ENCODE peak calls at places on chromosomes 6 and 20, in six cellular contexts. One of them, this sample, is unnamed.

GRCh38 chr6:103797738-103798137 is 1062.0 kb downstream of the HACE1 start:
- DNase-seq in K562: no peak
- DNase-seq in A549: no peak
- DNase-seq in WTC11: no peak
- DNase-seq in endothelial cell of umbilical vein: peak
- DNase-seq in HepG2: no peak
- DNase-seq in this sample: no peak

GRCh38 chr6:87832025-87832825 is 130.2 kb upstream of the AKIRIN2 start:
- DNase-seq in K562: no peak
- DNase-seq in A549: no peak
- DNase-seq in WTC11: no peak
- DNase-seq in endothelial cell of umbilical vein: peak
- DNase-seq in HepG2: no peak
- DNase-seq in this sample: no peak

GRCh38 chr20:38141889-38142494 is 23.1 kb downstream of the TGM2 start:
- DNase-seq in K562: no peak
- DNase-seq in A549: no peak
- DNase-seq in WTC11: no peak
- DNase-seq in endothelial cell of umbilical vein: no peak
- DNase-seq in HepG2: no peak
- DNase-seq in this sample: no peak

GRCh38 chr20:32539063-32539816 is 45.9 kb downstream of the NOL4L start:
- DNase-seq in K562: no peak
- DNase-seq in A549: no peak
- DNase-seq in WTC11: no peak
- DNase-seq in endothelial cell of umbilical vein: no peak
- DNase-seq in HepG2: no peak
- DNase-seq in this sample: no peak

GRCh38 chr6:138105880-138106664 is 1.1 kb downstream of the PERP start:
- DNase-seq in K562: no peak
- DNase-seq in A549: no peak
- DNase-seq in WTC11: peak
- DNase-seq in endothelial cell of umbilical vein: peak
- DNase-seq in HepG2: peak
- DNase-seq in this sample: no peak

GRCh38 chr6:41228616-41229015 is 467 bp downstream of the TREML4 start:
- DNase-seq in K562: no peak
- DNase-seq in A549: no peak
- DNase-seq in WTC11: peak
- DNase-seq in endothelial cell of umbilical vein: no peak
- DNase-seq in HepG2: no peak
- DNase-seq in this sample: no peak

GRCh38 chr6:125957845-125958244 is 1.3 kb downstream of the HINT3 start:
- DNase-seq in K562: peak
- DNase-seq in A549: no peak
- DNase-seq in WTC11: no peak
- DNase-seq in endothelial cell of umbilical vein: peak
- DNase-seq in HepG2: peak
- DNase-seq in this sample: no peak

GRCh38 chr20:5745416-5745968 is 4.7 kb upstream of the SHLD1 start:
- DNase-seq in K562: no peak
- DNase-seq in A549: no peak
- DNase-seq in WTC11: no peak
- DNase-seq in endothelial cell of umbilical vein: no peak
- DNase-seq in HepG2: no peak
- DNase-seq in this sample: no peak

GRCh38 chr6:106609699-106610098 is 19.6 kb downstream of the RTN4IP1 start:
- DNase-seq in K562: no peak
- DNase-seq in A549: no peak
- DNase-seq in WTC11: peak
- DNase-seq in endothelial cell of umbilical vein: no peak
- DNase-seq in HepG2: peak
- DNase-seq in this sample: no peak

GRCh38 chr6:142850653-142851434 is 94.1 kb downstream of the HIVEP2 start:
- DNase-seq in K562: no peak
- DNase-seq in A549: no peak
- DNase-seq in WTC11: no peak
- DNase-seq in endothelial cell of umbilical vein: peak
- DNase-seq in HepG2: no peak
- DNase-seq in this sample: no peak

GRCh38 chr6:25370175-25371036 is 91.2 kb downstream of the CARMIL1 start:
- DNase-seq in K562: no peak
- DNase-seq in A549: no peak
- DNase-seq in WTC11: no peak
- DNase-seq in endothelial cell of umbilical vein: no peak
- DNase-seq in HepG2: no peak
- DNase-seq in this sample: no peak

GRCh38 chr20:17281478-17281877 is 54.6 kb downstream of the PCSK2 start:
- DNase-seq in K562: peak
- DNase-seq in A549: no peak
- DNase-seq in WTC11: peak
- DNase-seq in endothelial cell of umbilical vein: no peak
- DNase-seq in HepG2: peak
- DNase-seq in this sample: no peak

GRCh38 chr6:88870728-88871330 is 92.6 kb downstream of the RNGTT start:
- DNase-seq in K562: peak
- DNase-seq in A549: peak
- DNase-seq in WTC11: no peak
- DNase-seq in endothelial cell of umbilical vein: peak
- DNase-seq in HepG2: peak
- DNase-seq in this sample: no peak

GRCh38 chr6:4130357-4130987 is 4.9 kb downstream of the ECI2 start:
- DNase-seq in K562: no peak
- DNase-seq in A549: no peak
- DNase-seq in WTC11: no peak
- DNase-seq in endothelial cell of umbilical vein: no peak
- DNase-seq in HepG2: peak
- DNase-seq in this sample: no peak

GRCh38 chr20:43034981-43035724 is 154.6 kb downstream of the PTPRT start:
- DNase-seq in K562: no peak
- DNase-seq in A549: no peak
- DNase-seq in WTC11: no peak
- DNase-seq in endothelial cell of umbilical vein: no peak
- DNase-seq in HepG2: no peak
- DNase-seq in this sample: no peak

GRCh38 chr6:52549428-52549827 is 27.4 kb downstream of the TRAM2 start:
- DNase-seq in K562: no peak
- DNase-seq in A549: no peak
- DNase-seq in WTC11: no peak
- DNase-seq in endothelial cell of umbilical vein: peak
- DNase-seq in HepG2: no peak
- DNase-seq in this sample: no peak

GRCh38 chr6:33169286-33170175 is 22.7 kb downstream of the COL11A2 start:
- DNase-seq in K562: no peak
- DNase-seq in A549: no peak
- DNase-seq in WTC11: no peak
- DNase-seq in endothelial cell of umbilical vein: no peak
- DNase-seq in HepG2: no peak
- DNase-seq in this sample: no peak

GRCh38 chr20:48849779-48850178 is 22.0 kb upstream of the PREX1 start:
- DNase-seq in K562: no peak
- DNase-seq in A549: no peak
- DNase-seq in WTC11: no peak
- DNase-seq in endothelial cell of umbilical vein: no peak
- DNase-seq in HepG2: no peak
- DNase-seq in this sample: no peak

GRCh38 chr20:48847498-48848205 is 19.9 kb upstream of the PREX1 start:
- DNase-seq in K562: no peak
- DNase-seq in A549: no peak
- DNase-seq in WTC11: no peak
- DNase-seq in endothelial cell of umbilical vein: no peak
- DNase-seq in HepG2: no peak
- DNase-seq in this sample: no peak

GRCh38 chr20:48845721-48846306 is 18.0 kb upstream of the PREX1 start:
- DNase-seq in K562: no peak
- DNase-seq in A549: no peak
- DNase-seq in WTC11: no peak
- DNase-seq in endothelial cell of umbilical vein: peak
- DNase-seq in HepG2: no peak
- DNase-seq in this sample: no peak

GRCh38 chr20:48845000-48845399 is 17.2 kb upstream of the PREX1 start:
- DNase-seq in K562: no peak
- DNase-seq in A549: no peak
- DNase-seq in WTC11: no peak
- DNase-seq in endothelial cell of umbilical vein: no peak
- DNase-seq in HepG2: no peak
- DNase-seq in this sample: no peak

DNA sequence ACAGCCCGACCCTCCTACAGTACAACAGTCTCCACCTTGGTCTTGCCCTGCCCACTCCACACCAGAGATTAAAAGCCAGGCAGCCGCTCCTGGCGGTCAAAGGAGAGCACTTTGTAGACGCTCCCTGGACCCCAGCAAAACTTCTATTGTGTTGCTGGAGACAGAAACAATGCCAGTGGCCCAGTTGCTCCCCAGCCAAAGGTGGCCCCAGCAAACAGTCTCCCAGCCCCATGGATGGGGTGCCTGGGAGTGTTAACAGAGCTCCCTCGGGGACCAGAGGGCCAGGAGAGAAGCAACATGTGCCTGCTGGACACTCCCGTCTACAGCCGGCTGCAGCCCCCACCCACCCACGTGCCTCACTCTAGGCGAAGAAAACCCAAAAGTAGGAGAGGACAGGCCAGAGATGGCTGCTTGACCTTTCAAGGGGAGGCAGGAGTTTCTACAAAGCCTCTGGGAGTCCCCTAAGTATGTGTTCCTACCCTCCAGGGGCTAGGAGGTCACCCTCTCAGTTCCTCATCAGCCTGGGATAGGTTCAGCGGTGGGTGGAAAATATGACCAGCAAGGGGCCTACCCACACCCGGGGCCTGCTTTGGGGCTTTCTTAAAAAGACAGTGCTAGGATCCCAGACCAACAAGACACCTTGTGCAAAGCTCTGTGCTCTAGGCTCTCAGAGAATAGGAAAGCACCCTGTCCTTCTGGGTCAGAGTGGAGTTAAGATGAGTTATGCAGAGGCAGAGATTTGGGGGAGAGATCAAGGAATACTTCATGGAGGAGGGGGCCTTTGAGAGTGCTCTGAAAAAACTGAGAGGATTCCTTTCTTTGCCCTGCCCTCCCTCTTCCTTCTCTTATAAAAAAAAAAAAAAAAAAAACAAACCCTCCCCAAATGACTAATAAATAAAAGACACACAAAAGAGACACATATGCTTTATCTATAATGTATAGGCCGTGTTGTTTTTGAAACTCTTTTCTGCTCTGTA is 19.0 kb upstream of the PREX1 start:
- DNase-seq in K562: no peak
- DNase-seq in A549: no peak
- DNase-seq in WTC11: peak
- DNase-seq in endothelial cell of umbilical vein: peak
- DNase-seq in HepG2: no peak
- DNase-seq in this sample: peak
- TF ChIP-seq JUN in K562: no peak
- TF ChIP-seq JUN in A549: no peak
- TF ChIP-seq JUN in WTC11: no peak
- TF ChIP-seq JUN in endothelial cell of umbilical vein: no peak
- TF ChIP-seq JUN in HepG2: no peak
- TF ChIP-seq JUN in this sample: no peak

DNA sequence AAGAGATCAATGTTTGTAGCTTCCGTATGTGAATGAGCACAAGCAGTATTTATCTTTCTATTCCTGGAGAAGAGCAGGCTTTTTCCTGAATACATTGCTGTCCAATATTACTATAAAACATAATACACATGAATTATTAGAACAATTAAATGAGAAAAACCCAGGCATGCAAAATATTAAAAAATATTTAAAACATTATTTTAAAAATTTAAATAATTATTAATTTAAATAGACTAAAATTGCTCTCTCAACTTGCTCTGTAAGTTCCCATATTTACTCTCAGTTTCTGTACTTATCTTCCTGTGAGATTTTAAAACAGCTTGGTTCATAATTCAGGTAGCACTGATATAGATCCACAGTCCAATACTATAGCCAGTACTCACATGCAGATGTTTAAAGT is 97.0 kb downstream of the PLCB1 start:
- DNase-seq in K562: no peak
- DNase-seq in A549: no peak
- DNase-seq in WTC11: no peak
- DNase-seq in endothelial cell of umbilical vein: no peak
- DNase-seq in HepG2: no peak
- DNase-seq in this sample: no peak
- TF ChIP-seq JUN in K562: no peak
- TF ChIP-seq JUN in A549: no peak
- TF ChIP-seq JUN in WTC11: no peak
- TF ChIP-seq JUN in endothelial cell of umbilical vein: no peak
- TF ChIP-seq JUN in HepG2: no peak
- TF ChIP-seq JUN in this sample: no peak

GRCh38 chr20:8309638-8310037 is 177.6 kb downstream of the PLCB1 start:
- DNase-seq in K562: no peak
- DNase-seq in A549: no peak
- DNase-seq in WTC11: no peak
- DNase-seq in endothelial cell of umbilical vein: no peak
- DNase-seq in HepG2: no peak
- DNase-seq in this sample: no peak
- TF ChIP-seq JUN in K562: no peak
- TF ChIP-seq JUN in A549: no peak
- TF ChIP-seq JUN in WTC11: no peak
- TF ChIP-seq JUN in endothelial cell of umbilical vein: no peak
- TF ChIP-seq JUN in HepG2: no peak
- TF ChIP-seq JUN in this sample: no peak

GRCh38 chr6:167139761-167140160 is 16.9 kb downstream of the CCR6 start:
- DNase-seq in K562: no peak
- DNase-seq in A549: no peak
- DNase-seq in WTC11: no peak
- DNase-seq in endothelial cell of umbilical vein: no peak
- DNase-seq in HepG2: no peak
- DNase-seq in this sample: no peak

GRCh38 chr6:167137881-167138280 is 15.0 kb downstream of the CCR6 start:
- DNase-seq in K562: no peak
- DNase-seq in A549: no peak
- DNase-seq in WTC11: no peak
- DNase-seq in endothelial cell of umbilical vein: no peak
- DNase-seq in HepG2: no peak
- DNase-seq in this sample: no peak

GRCh38 chr6:167140589-167141474 is 16.9 kb downstream of the GPR31 start:
- DNase-seq in K562: no peak
- DNase-seq in A549: no peak
- DNase-seq in WTC11: no peak
- DNase-seq in endothelial cell of umbilical vein: no peak
- DNase-seq in HepG2: peak
- DNase-seq in this sample: no peak

GRCh38 chr6:167134448-167135328 is 11.8 kb downstream of the CCR6 start:
- DNase-seq in K562: no peak
- DNase-seq in A549: no peak
- DNase-seq in WTC11: no peak
- DNase-seq in endothelial cell of umbilical vein: no peak
- DNase-seq in HepG2: no peak
- DNase-seq in this sample: no peak

GRCh38 chr6:167136376-167136775 is 13.5 kb downstream of the CCR6 start:
- DNase-seq in K562: no peak
- DNase-seq in A549: no peak
- DNase-seq in WTC11: no peak
- DNase-seq in endothelial cell of umbilical vein: no peak
- DNase-seq in HepG2: no peak
- DNase-seq in this sample: no peak
- TF ChIP-seq JUN in K562: no peak
- TF ChIP-seq JUN in A549: no peak
- TF ChIP-seq JUN in WTC11: no peak
- TF ChIP-seq JUN in endothelial cell of umbilical vein: no peak
- TF ChIP-seq JUN in HepG2: no peak
- TF ChIP-seq JUN in this sample: no peak

GRCh38 chr20:41951615-41952014 is 333.4 kb upstream of the CHD6 start:
- DNase-seq in K562: no peak
- DNase-seq in A549: no peak
- DNase-seq in WTC11: no peak
- DNase-seq in endothelial cell of umbilical vein: no peak
- DNase-seq in HepG2: no peak
- DNase-seq in this sample: no peak
- TF ChIP-seq JUN in K562: no peak
- TF ChIP-seq JUN in A549: no peak
- TF ChIP-seq JUN in WTC11: no peak
- TF ChIP-seq JUN in endothelial cell of umbilical vein: no peak
- TF ChIP-seq JUN in HepG2: no peak
- TF ChIP-seq JUN in this sample: no peak

This sample was measured in H1.